ENCODE peak calls at places on chromosome 1, in six cellular contexts. H is A673, M is aorta, O is colonic mucosa, E is sigmoid colon, R is lower lobe of right lung. B is an unnamed sample.
A peak's percentile ranks its signal among the peaks of the same experiment; 100 is the strongest.

GRCh38 chr1:77706321-77706720 is 23.9 kb upstream of the ZZZ3 start:
- DNase-seq in H (no peak), M (no peak), O (no peak), E (no peak), R (no peak), B (no peak)

GRCh38 chr1:205630241-205630640 is 1.6 kb downstream of the ELK4 start:
- DNase-seq in H (no peak), M (no peak), O (no peak), E (no peak), R (no peak), B (no peak)

GRCh38 chr1:226946285-226946684 is 6.2 kb downstream of the COQ8A start:
- DNase-seq in H (no peak), M (no peak), O (no peak), E (no peak), R (no peak), B (no peak)

GRCh38 chr1:54227091-54227602 is 27.2 kb downstream of the MRPL37 start:
- DNase-seq in H (no peak), M (no peak), O (no peak), E (no peak), R (no peak), B (no peak)

GRCh38 chr1:204478166-204478899 is 16.3 kb downstream of the PIK3C2B start:
- DNase-seq in H (no peak), M (no peak), O (no peak), E (no peak), R (no peak), B (peak; percentile 32)

GRCh38 chr1:183226963-183227362 is 40.9 kb downstream of the LAMC2 start:
- DNase-seq in H (no peak), M (no peak), O (no peak), E (no peak), R (no peak), B (no peak)

GRCh38 chr1:77282866-77283539 is 1.2 kb downstream of the AK5 start:
- DNase-seq in H (no peak), M (peak; percentile 64), O (no peak), E (no peak), R (no peak), B (no peak)

GRCh38 chr1:16613185-16614147 is at the start of gene NBPF1:
- DNase-seq in H (peak; percentile 100), M (peak; percentile 99), O (peak; percentile 100), E (peak; percentile 99), R (peak; percentile 97), B (peak; percentile 92)

GRCh38 chr1:23913212-23913880 is at the start of gene CNR2:
- DNase-seq in H (no peak), M (no peak), O (no peak), E (no peak), R (no peak), B (no peak)

GRCh38 chr1:84920159-84920558 is 27.2 kb upstream of the LPAR3 start:
- DNase-seq in H (no peak), M (no peak), O (no peak), E (no peak), R (no peak), B (no peak)

GRCh38 chr1:151968058-151968457 is 25.6 kb downstream of the S100A10 start:
- DNase-seq in H (peak; percentile 67), M (no peak), O (peak; percentile 74), E (no peak), R (no peak), B (no peak)

GRCh38 chr1:113793878-113794834 is 18.1 kb downstream of the RSBN1 start:
- DNase-seq in H (no peak), M (no peak), O (no peak), E (no peak), R (no peak), B (no peak)

GRCh38 chr1:234369784-234370183 is 3.5 kb upstream of the COA6 start:
- DNase-seq in H (peak; percentile 35), M (no peak), O (no peak), E (no peak), R (no peak), B (no peak)

GRCh38 chr1:114861384-114861783 is 6.7 kb downstream of the SYCP1 start:
- DNase-seq in H (no peak), M (no peak), O (no peak), E (no peak), R (no peak), B (no peak)

GRCh38 chr1:198234511-198235251 is 77.9 kb downstream of the NEK7 start:
- DNase-seq in H (peak; percentile 49), M (no peak), O (no peak), E (no peak), R (no peak), B (no peak)

GRCh38 chr1:63127376-63127775 is 195.0 kb upstream of the FOXD3 start:
- DNase-seq in H (no peak), M (no peak), O (no peak), E (no peak), R (no peak), B (no peak)

GRCh38 chr1:27005648-27006496 is 6.8 kb downstream of the TENT5B start:
- DNase-seq in H (no peak), M (no peak), O (no peak), E (no peak), R (peak; percentile 81), B (no peak)

GRCh38 chr1:94974824-94975223 is 47.9 kb upstream of the CNN3 start:
- DNase-seq in H (no peak), M (no peak), O (no peak), E (no peak), R (no peak), B (no peak)

GRCh38 chr1:114828251-114828650 is 26.4 kb upstream of the SYCP1 start:
- DNase-seq in H (no peak), M (no peak), O (no peak), E (no peak), R (no peak), B (no peak)

GRCh38 chr1:235998812-235999211 is 66.1 kb downstream of the NID1 start:
- DNase-seq in H (no peak), M (no peak), O (no peak), E (no peak), R (no peak), B (no peak)

GRCh38 chr1:232335261-232335660 is 294.7 kb downstream of the SIPA1L2 start:
- DNase-seq in H (no peak), M (no peak), O (no peak), E (no peak), R (no peak), B (no peak)

GRCh38 chr1:101193733-101194169 is 43.1 kb upstream of the S1PR1 start:
- DNase-seq in H (no peak), M (no peak), O (no peak), E (no peak), R (no peak), B (no peak)

GRCh38 chr1:109751531-109752260 is 10.9 kb upstream of the GSTM3 start:
- DNase-seq in H (no peak), M (peak; percentile 50), O (no peak), E (no peak), R (no peak), B (no peak)

GRCh38 chr1:245304698-245305097 is 149.9 kb downstream of the KIF26B start:
- DNase-seq in H (no peak), M (no peak), O (no peak), E (no peak), R (no peak), B (no peak)

GRCh38 chr1:6185635-6186382 is 5.7 kb upstream of the CHD5 start:
- DNase-seq in H (peak; percentile 71), M (no peak), O (no peak), E (no peak), R (no peak), B (no peak)

GRCh38 chr1:218585565-218586184 is 240.5 kb downstream of the TGFB2 start:
- DNase-seq in H (no peak), M (no peak), O (no peak), E (no peak), R (no peak), B (no peak)

GRCh38 chr1:15749399-15750291 is 7.3 kb downstream of the TMEM82 start:
- DNase-seq in H (no peak), M (peak; percentile 97), O (no peak), E (no peak), R (peak; percentile 65), B (no peak)

GRCh38 chr1:63827411-63828321 is 53.8 kb downstream of the ROR1 start:
- DNase-seq in H (no peak), M (no peak), O (no peak), E (no peak), R (no peak), B (no peak)

GRCh38 chr1:11337536-11338350 is 64.7 kb downstream of the UBIAD1 start:
- DNase-seq in H (peak; percentile 70), M (no peak), O (peak; percentile 50), E (no peak), R (peak; percentile 55), B (peak; percentile 42)

GRCh38 chr1:9361630-9362256 is 69.0 kb downstream of the SPSB1 start:
- DNase-seq in H (no peak), M (no peak), O (no peak), E (no peak), R (no peak), B (no peak)
- H3K27ac ChIP-seq in H (no peak overlapping the region), M (peak overlapping the region; percentile 11), O (no peak overlapping the region), E (peak overlapping the region; percentile 45), R (no peak overlapping the region), B (peak overlapping the region; percentile 66)

GRCh38 chr1:248703674-248704073 is 1.1 kb upstream of the OR14I1 start:
- DNase-seq in H (no peak), M (no peak), O (no peak), E (no peak), R (no peak), B (no peak)
- H3K36me3 ChIP-seq in H (no peaks in the 10 kb centered on the region), M (no peaks in the 10 kb centered on the region), O (no peaks in the 10 kb centered on the region), E (no peaks in the 10 kb centered on the region), R (no peaks in the 10 kb centered on the region), B (no peaks in the 10 kb centered on the region)

DNA sequence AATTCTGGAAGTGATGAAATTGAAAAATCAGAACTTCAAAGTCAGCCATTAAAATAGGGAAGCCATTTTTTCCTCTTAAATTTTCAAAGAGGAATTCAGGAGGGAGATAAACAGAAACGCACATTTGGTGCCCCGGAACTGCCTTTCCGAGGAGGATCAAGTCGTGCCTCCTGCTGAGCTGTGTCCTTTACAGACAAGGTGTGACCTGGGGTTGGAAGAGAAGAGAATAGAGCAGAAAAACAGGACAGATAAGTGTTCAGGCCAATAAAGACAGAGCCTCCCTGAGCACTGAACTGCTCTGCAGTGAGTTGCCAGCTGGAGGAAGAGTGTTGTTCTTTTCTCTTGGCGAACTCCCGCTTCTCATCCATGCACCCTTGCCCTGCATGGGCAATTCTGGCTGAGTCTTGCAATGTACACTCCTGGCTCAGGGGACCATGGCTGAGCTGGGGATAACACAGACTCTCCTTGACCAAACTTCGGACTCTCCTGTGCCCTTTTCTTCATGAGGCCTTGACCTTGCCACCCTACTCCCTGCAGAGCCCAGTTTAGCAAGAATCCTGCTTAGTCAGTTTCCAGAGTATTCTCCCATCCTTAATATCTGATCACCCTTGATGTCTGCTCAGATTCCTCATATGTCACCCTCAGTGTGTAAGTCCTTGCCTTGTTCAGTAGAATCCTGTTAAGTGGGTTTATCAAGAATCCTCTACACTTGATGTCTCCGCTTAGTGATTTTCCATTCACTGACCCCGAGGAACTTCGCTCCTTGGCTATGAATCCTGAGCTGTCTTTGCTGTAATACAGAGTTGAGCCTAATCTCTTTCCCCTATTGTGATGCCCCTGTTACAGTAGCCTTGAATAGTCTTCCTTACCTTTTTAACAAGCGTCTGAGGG is 1.3 kb upstream of the MTARC1 start:
- DNase-seq in H (no peak), M (no peak), O (peak; percentile 20), E (peak; percentile 32), R (no peak), B (no peak)
- H3K27ac ChIP-seq in H (no peak overlapping the region), M (peak overlapping the region; percentile 12), O (no peak overlapping the region), E (no peak overlapping the region), R (peak overlapping the region; percentile 78), B (no peak overlapping the region)

GRCh38 chr1:2514863-2515762 is 11.3 kb downstream of the PANK4 start:
- DNase-seq in H (no peak), M (no peak), O (no peak), E (no peak), R (no peak), B (no peak)
- H3K36me3 ChIP-seq in H (peaks cover 87% of the 10 kb centered on the region), M (peaks cover 38% of the 10 kb centered on the region), O (peaks cover 47% of the 10 kb centered on the region), E (peaks cover 96% of the 10 kb centered on the region), R (peaks cover 97% of the 10 kb centered on the region), B (peaks cover 99% of the 10 kb centered on the region)

GRCh38 chr1:170262540-170262939 is 116.8 kb downstream of the NTMT2 start:
- DNase-seq in H (no peak), M (no peak), O (no peak), E (no peak), R (no peak), B (no peak)
- H3K27ac ChIP-seq in H (no peak overlapping the region), M (no peak overlapping the region), O (no peak overlapping the region), E (no peak overlapping the region), R (no peak overlapping the region), B (no peak overlapping the region)